ENCODE peak calls at places on chromosomes 11 and 22, in four cellular contexts. One of them, this sample, is unnamed.
A peak's percentile ranks its signal among the peaks of the same experiment; 100 is the strongest.

GRCh38 chr11:98601181-98601773 is 419.5 kb upstream of the CNTN5 start:
- DNase-seq in lower lobe of right lung: peak; percentile 75
- DNase-seq in keratinocyte: no peak
- DNase-seq in hepatocyte: no peak
- DNase-seq in this sample: no peak

GRCh38 chr11:82720267-82720666 is 13.4 kb downstream of the FAM181B start:
- DNase-seq in keratinocyte: no peak
- DNase-seq in hepatocyte: no peak
- DNase-seq in lower lobe of right lung: no peak
- DNase-seq in this sample: no peak

GRCh38 chr11:28536504-28537267 is 428.5 kb downstream of the METTL15 start:
- DNase-seq in lower lobe of right lung: no peak
- DNase-seq in keratinocyte: no peak
- DNase-seq in hepatocyte: no peak
- DNase-seq in this sample: no peak

GRCh38 chr22:47377926-47378560 is 615.6 kb downstream of the TBC1D22A start:
- DNase-seq in keratinocyte: no peak
- DNase-seq in lower lobe of right lung: no peak
- DNase-seq in hepatocyte: no peak
- DNase-seq in this sample: no peak

GRCh38 chr11:2467695-2468055 is 22.9 kb downstream of the KCNQ1 start:
- DNase-seq in hepatocyte: no peak
- DNase-seq in keratinocyte: no peak
- DNase-seq in lower lobe of right lung: no peak
- DNase-seq in this sample: no peak

GRCh38 chr11:10930224-10930960 is 72.5 kb upstream of the ZBED5 start:
- DNase-seq in lower lobe of right lung: no peak
- DNase-seq in keratinocyte: no peak
- DNase-seq in hepatocyte: no peak
- DNase-seq in this sample: peak; percentile 37

GRCh38 chr11:80937831-80938230 is 1497.0 kb upstream of the TENM4 start:
- DNase-seq in hepatocyte: no peak
- DNase-seq in lower lobe of right lung: no peak
- DNase-seq in keratinocyte: no peak
- DNase-seq in this sample: peak; percentile 22

GRCh38 chr11:93784935-93785360 is 866 bp downstream of the MED17 start:
- DNase-seq in keratinocyte: no peak
- DNase-seq in lower lobe of right lung: no peak
- DNase-seq in hepatocyte: peak; percentile 6
- DNase-seq in this sample: no peak

GRCh38 chr11:64385953-64386704 is 27.2 kb downstream of the RPS6KA4 start:
- DNase-seq in lower lobe of right lung: no peak
- DNase-seq in keratinocyte: no peak
- DNase-seq in hepatocyte: no peak
- DNase-seq in this sample: no peak

DNA sequence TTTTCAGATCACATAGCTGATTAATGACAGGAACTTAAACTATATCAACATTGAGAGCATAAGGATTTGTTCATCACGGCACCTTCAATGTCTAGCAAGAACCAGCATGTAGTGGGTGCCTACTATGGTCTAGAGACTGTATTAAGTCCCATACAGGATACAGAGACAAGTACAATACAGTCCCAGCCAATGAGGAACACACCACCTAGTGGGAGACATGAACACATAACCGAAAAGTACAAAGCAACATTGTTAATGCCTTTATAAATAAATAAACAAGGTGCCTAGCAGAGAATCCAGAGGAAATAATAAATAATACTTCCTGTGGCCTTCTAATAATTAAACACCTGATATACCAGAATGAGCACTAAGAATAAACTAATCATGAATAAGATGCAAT is 87.7 kb upstream of the OPCML start:
- DNase-seq in keratinocyte: no peak
- DNase-seq in lower lobe of right lung: no peak
- DNase-seq in hepatocyte: peak; percentile 30
- DNase-seq in this sample: no peak
- TF ChIP-seq CTCF in keratinocyte: no peak
- TF ChIP-seq CTCF in lower lobe of right lung: no peak
- TF ChIP-seq CTCF in hepatocyte: peak; percentile 50
- TF ChIP-seq CTCF in this sample: no peak

GRCh38 chr22:20582171-20582511 is 74.7 kb downstream of the MED15 start:
- DNase-seq in keratinocyte: no peak
- DNase-seq in lower lobe of right lung: peak; percentile 42
- DNase-seq in hepatocyte: no peak
- DNase-seq in this sample: no peak

GRCh38 chr22:20582520-20583361 is 75.3 kb downstream of the MED15 start:
- DNase-seq in hepatocyte: no peak
- DNase-seq in lower lobe of right lung: peak; percentile 44
- DNase-seq in keratinocyte: no peak
- DNase-seq in this sample: no peak

GRCh38 chr22:20584029-20584871 is 76.8 kb downstream of the MED15 start:
- DNase-seq in lower lobe of right lung: peak; percentile 26
- DNase-seq in keratinocyte: no peak
- DNase-seq in hepatocyte: no peak
- DNase-seq in this sample: no peak

GRCh38 chr22:20584872-20585639 is 77.6 kb downstream of the MED15 start:
- DNase-seq in keratinocyte: no peak
- DNase-seq in lower lobe of right lung: peak; percentile 28
- DNase-seq in hepatocyte: no peak
- DNase-seq in this sample: no peak

GRCh38 chr22:20583471-20583922 is 76.1 kb downstream of the MED15 start:
- DNase-seq in lower lobe of right lung: peak; percentile 39
- DNase-seq in keratinocyte: no peak
- DNase-seq in hepatocyte: no peak
- DNase-seq in this sample: no peak
- H3K4me3 ChIP-seq in lower lobe of right lung: no peak overlapping the region
- H3K4me3 ChIP-seq in keratinocyte: no peak overlapping the region
- H3K4me3 ChIP-seq in hepatocyte: no peak overlapping the region
- H3K4me3 ChIP-seq in this sample: no peak overlapping the region

GRCh38 chr11:62905286-62905685 is 15.9 kb downstream of the CHRM1 start:
- DNase-seq in keratinocyte: no peak
- DNase-seq in hepatocyte: no peak
- DNase-seq in lower lobe of right lung: no peak
- DNase-seq in this sample: no peak

GRCh38 chr11:62902932-62903331 is 18.2 kb downstream of the CHRM1 start:
- DNase-seq in keratinocyte: no peak
- DNase-seq in lower lobe of right lung: no peak
- DNase-seq in hepatocyte: no peak
- DNase-seq in this sample: no peak

GRCh38 chr11:62909107-62909894 is 11.9 kb downstream of the CHRM1 start:
- DNase-seq in hepatocyte: peak; percentile 87
- DNase-seq in lower lobe of right lung: peak; percentile 82
- DNase-seq in keratinocyte: no peak
- DNase-seq in this sample: peak; percentile 80

GRCh38 chr11:62908468-62909072 is 12.6 kb downstream of the CHRM1 start:
- DNase-seq in lower lobe of right lung: peak; percentile 69
- DNase-seq in hepatocyte: no peak
- DNase-seq in keratinocyte: no peak
- DNase-seq in this sample: no peak

GRCh38 chr11:62905927-62906531 is 15.1 kb downstream of the CHRM1 start:
- DNase-seq in hepatocyte: peak; percentile 90
- DNase-seq in lower lobe of right lung: peak; percentile 79
- DNase-seq in keratinocyte: no peak
- DNase-seq in this sample: peak; percentile 85
- TF ChIP-seq CTCF in hepatocyte: peak; percentile 98
- TF ChIP-seq CTCF in lower lobe of right lung: peak; percentile 95
- TF ChIP-seq CTCF in keratinocyte: peak; percentile 100
- TF ChIP-seq CTCF in this sample: peak; percentile 99

GRCh38 chr11:115776916-115777315 is 272.7 kb upstream of the CADM1 start:
- DNase-seq in keratinocyte: no peak
- DNase-seq in lower lobe of right lung: no peak
- DNase-seq in hepatocyte: no peak
- DNase-seq in this sample: no peak
- H3K4me3 ChIP-seq in keratinocyte: no peak overlapping the region
- H3K4me3 ChIP-seq in lower lobe of right lung: no peak overlapping the region
- H3K4me3 ChIP-seq in hepatocyte: no peak overlapping the region
- H3K4me3 ChIP-seq in this sample: no peak overlapping the region

GRCh38 chr11:34926831-34927132 is 10.4 kb downstream of the PDHX start:
- DNase-seq in hepatocyte: no peak
- DNase-seq in keratinocyte: no peak
- DNase-seq in lower lobe of right lung: no peak
- DNase-seq in this sample: peak; percentile 69
- TF ChIP-seq CTCF in hepatocyte: no peak
- TF ChIP-seq CTCF in keratinocyte: no peak
- TF ChIP-seq CTCF in lower lobe of right lung: no peak
- TF ChIP-seq CTCF in this sample: no peak

GRCh38 chr22:39839198-39839597 is 54.4 kb downstream of the ENTHD1 start:
- DNase-seq in lower lobe of right lung: no peak
- DNase-seq in keratinocyte: no peak
- DNase-seq in hepatocyte: no peak
- DNase-seq in this sample: no peak

GRCh38 chr22:39845522-39845921 is 48.0 kb downstream of the ENTHD1 start:
- DNase-seq in hepatocyte: no peak
- DNase-seq in keratinocyte: no peak
- DNase-seq in lower lobe of right lung: no peak
- DNase-seq in this sample: no peak

DNA sequence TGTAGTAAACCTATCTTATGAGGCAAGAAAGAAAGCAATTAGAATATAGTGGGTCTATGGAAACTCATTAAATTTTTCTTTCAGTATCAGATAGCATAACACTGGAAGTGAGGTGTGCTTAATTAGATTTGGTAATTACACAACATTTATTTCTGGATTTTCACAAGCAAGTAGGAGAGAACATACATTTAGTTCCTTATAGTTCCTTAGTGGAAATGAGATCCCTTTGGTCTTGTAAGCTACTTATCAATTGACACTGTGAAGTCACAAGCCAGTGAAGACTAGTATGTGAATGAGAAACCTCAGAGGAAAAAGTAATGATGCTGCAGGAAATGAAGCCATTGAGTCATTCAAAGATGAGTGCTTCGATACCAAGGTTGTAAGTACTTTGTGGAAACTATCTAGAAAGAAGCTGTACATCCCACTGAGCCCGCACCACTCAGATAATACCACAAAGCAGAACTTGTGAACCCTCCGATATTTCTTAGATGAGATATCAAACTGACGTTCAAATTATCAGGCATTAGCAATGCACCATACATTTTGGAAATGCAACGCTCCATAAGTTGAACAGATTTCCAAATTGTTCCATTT is 53.5 kb downstream of the ENTHD1 start:
- DNase-seq in keratinocyte: no peak
- DNase-seq in hepatocyte: no peak
- DNase-seq in lower lobe of right lung: no peak
- DNase-seq in this sample: no peak
- H3K4me3 ChIP-seq in keratinocyte: no peak overlapping the region
- H3K4me3 ChIP-seq in hepatocyte: no peak overlapping the region
- H3K4me3 ChIP-seq in lower lobe of right lung: no peak overlapping the region
- H3K4me3 ChIP-seq in this sample: no peak overlapping the region

DNA sequence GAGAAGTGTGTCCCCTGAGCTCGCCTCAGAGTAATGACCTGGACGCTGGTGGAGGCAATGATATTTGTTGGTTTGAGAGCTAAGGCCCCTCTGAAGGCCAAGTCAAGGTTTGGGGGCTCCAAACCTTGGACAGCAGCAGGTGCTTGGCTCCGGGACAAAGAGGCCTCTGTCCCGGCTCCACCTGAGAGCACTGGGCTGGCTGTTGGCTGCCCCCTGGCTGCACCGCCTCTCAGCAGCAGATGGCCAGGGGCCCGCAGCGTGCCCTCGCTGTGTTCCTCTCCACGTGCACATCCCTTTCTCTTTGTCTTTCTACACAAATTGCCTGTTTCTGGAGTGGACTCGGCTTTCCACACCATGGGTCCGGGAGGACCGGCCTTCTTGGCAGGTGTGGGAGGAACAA is 301.3 kb downstream of the NTM start:
- DNase-seq in lower lobe of right lung: no peak
- DNase-seq in keratinocyte: no peak
- DNase-seq in hepatocyte: no peak
- DNase-seq in this sample: no peak
- TF ChIP-seq CTCF in lower lobe of right lung: no peak
- TF ChIP-seq CTCF in keratinocyte: no peak
- TF ChIP-seq CTCF in hepatocyte: peak; percentile 28
- TF ChIP-seq CTCF in this sample: no peak

DNA sequence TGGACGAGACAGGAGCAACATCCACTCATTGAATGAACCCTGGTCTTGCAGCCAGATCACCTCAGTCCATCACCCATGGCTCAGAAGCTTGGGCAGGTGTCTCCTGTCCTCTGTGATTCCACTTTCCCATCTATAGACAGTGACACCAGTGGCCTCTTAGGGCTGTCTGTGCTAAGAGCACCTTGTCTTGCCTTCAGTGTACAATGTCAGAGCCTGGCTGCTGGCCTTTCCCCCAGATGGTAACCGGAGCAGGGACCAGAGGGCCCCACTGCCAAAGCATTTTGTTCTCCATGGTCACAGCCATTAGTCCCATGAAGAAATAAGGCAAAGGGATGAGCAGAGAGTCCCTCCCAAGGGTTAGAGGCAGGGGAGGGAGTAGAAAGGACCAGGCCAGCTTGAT is 35.4 kb downstream of the PKNOX2 start:
- DNase-seq in keratinocyte: no peak
- DNase-seq in lower lobe of right lung: no peak
- DNase-seq in hepatocyte: no peak
- DNase-seq in this sample: no peak
- H3K4me3 ChIP-seq in keratinocyte: no peak overlapping the region
- H3K4me3 ChIP-seq in lower lobe of right lung: no peak overlapping the region
- H3K4me3 ChIP-seq in hepatocyte: no peak overlapping the region
- H3K4me3 ChIP-seq in this sample: no peak overlapping the region